ENCODE peak calls at places on chromosome 5, in ten cellular contexts. Z is left ventricle myocardium inferior; B is H7; E is thoracic aorta; V is CD8-positive, alpha-beta memory T cell; N is PC-3; R is vagina; Y is naive thymus-derived CD4-positive, alpha-beta T cell; O is HepG2; F is neuronal stem cell. J is an unnamed sample. For H3K36me3, the result is how much of the 10 kb centered on the place peaks cover.

GRCh38 chr5:75681125-75681830 is 36.0 kb downstream of the POC5 start:
- DNase-seq in E (no peak), O (peak), B (no peak), Z (no peak), Y (peak), N (peak), V (no peak), F (no peak), R (no peak), J (no peak)

GRCh38 chr5:154197801-154198461 is 7.4 kb downstream of the GALNT10 start:
- DNase-seq in E (no peak), Y (peak), N (peak), Z (no peak), R (no peak), V (peak), O (peak), B (no peak), F (no peak), J (no peak)

GRCh38 chr5:139600336-139600949 is 39.3 kb downstream of the UBE2D2 start:
- DNase-seq in Y (no peak), F (no peak), O (no peak), Z (no peak), B (no peak), R (no peak), E (no peak), V (no peak), N (peak), J (no peak)

GRCh38 chr5:50325237-50325832 is 115.8 kb downstream of the EMB start:
- DNase-seq in Y (no peak), N (peak), V (no peak), O (no peak), E (no peak), Z (no peak), F (no peak), B (no peak), R (no peak), J (peak)

GRCh38 chr5:122470365-122470764 is 158.3 kb downstream of the SNCAIP start:
- DNase-seq in N (no peak), Y (no peak), F (no peak), R (no peak), E (no peak), B (no peak), Z (no peak), V (no peak), O (no peak), J (no peak)

GRCh38 chr5:73945505-73945904 is 319.5 kb downstream of the ARHGEF28 start:
- DNase-seq in N (no peak), Z (no peak), B (peak), V (no peak), E (no peak), R (no peak), O (no peak), Y (no peak), F (no peak), J (no peak)

GRCh38 chr5:103414598-103414997 is 148.0 kb downstream of the NUDT12 start:
- DNase-seq in R (no peak), V (no peak), E (no peak), B (no peak), Y (no peak), O (peak), Z (no peak), F (no peak), N (no peak), J (peak)

GRCh38 chr5:177327539-177328522 is 16.1 kb upstream of the MXD3 start:
- DNase-seq in F (no peak), Y (no peak), O (peak), R (no peak), B (peak), N (peak), Z (peak), E (no peak), V (no peak), J (no peak)

GRCh38 chr5:73405691-73406090 is 42.9 kb downstream of the FOXD1 start:
- DNase-seq in O (no peak), E (no peak), B (no peak), Y (no peak), N (no peak), V (no peak), R (no peak), Z (no peak), F (no peak), J (no peak)

GRCh38 chr5:79418276-79418675 is 95.7 kb downstream of the HOMER1 start:
- DNase-seq in O (no peak), E (no peak), R (no peak), V (no peak), N (peak), Z (no peak), F (no peak), Y (no peak), B (no peak), J (no peak)

GRCh38 chr5:64516216-64516615 is 10.4 kb downstream of the RGS7BP start:
- DNase-seq in E (no peak), V (no peak), O (no peak), N (no peak), Z (no peak), B (no peak), F (no peak), R (no peak), Y (no peak), J (no peak)
- H3K36me3 ChIP-seq in E (under half), V (under half), O (under half), N (under half), Z (under half), B (under half), F (under half), R (under half), Y (under half), J (under half)

GRCh38 chr5:68292316-68292715 is 76.8 kb downstream of the PIK3R1 start:
- DNase-seq in F (no peak), V (no peak), B (no peak), O (no peak), Z (no peak), E (no peak), R (no peak), Y (no peak), N (no peak), J (no peak)

GRCh38 chr5:68296895-68297294 is 81.3 kb downstream of the PIK3R1 start:
- DNase-seq in O (no peak), Y (no peak), Z (no peak), F (no peak), B (no peak), V (no peak), N (no peak), R (no peak), E (no peak), J (no peak)

GRCh38 chr5:68297656-68298055 is 82.1 kb downstream of the PIK3R1 start:
- DNase-seq in B (no peak), V (no peak), R (no peak), E (no peak), O (no peak), F (no peak), Y (no peak), Z (no peak), N (no peak), J (peak)

GRCh38 chr5:68299105-68299504 is 83.5 kb downstream of the PIK3R1 start:
- DNase-seq in B (no peak), Y (no peak), O (no peak), E (no peak), V (no peak), R (no peak), Z (no peak), N (no peak), F (no peak), J (no peak)

GRCh38 chr5:68295772-68296171 is 80.2 kb downstream of the PIK3R1 start:
- DNase-seq in O (no peak), Y (no peak), F (no peak), V (no peak), Z (no peak), E (no peak), B (no peak), R (no peak), N (peak), J (no peak)
- H3K36me3 ChIP-seq in O (under half), Y (half or more), F (under half), V (half or more), Z (half or more), E (under half), B (under half), R (half or more), N (under half), J (under half)

GRCh38 chr5:31534527-31535046 is 2.5 kb downstream of the C5orf22 start:
- DNase-seq in V (no peak), B (no peak), Z (no peak), F (no peak), O (peak), Y (no peak), N (no peak), E (no peak), R (no peak), J (no peak)

GRCh38 chr5:31537856-31538255 is 5.8 kb downstream of the C5orf22 start:
- DNase-seq in B (no peak), N (no peak), R (no peak), Y (no peak), O (no peak), Z (no peak), V (no peak), F (peak), E (no peak), J (no peak)

GRCh38 chr5:31537349-31537748 is 5.2 kb downstream of the C5orf22 start:
- DNase-seq in Z (no peak), V (no peak), F (no peak), R (no peak), B (no peak), E (no peak), Y (no peak), N (no peak), O (no peak), J (no peak)

GRCh38 chr5:31531888-31532710 is at the start of the genes C5orf22 and DROSHA:
- DNase-seq in N (peak), Y (peak), R (no peak), Z (peak), B (peak), O (peak), V (peak), F (peak), E (peak), J (peak)

GRCh38 chr5:31536873-31537272 is 4.8 kb downstream of the C5orf22 start:
- DNase-seq in Z (no peak), R (no peak), B (no peak), V (no peak), F (no peak), Y (no peak), N (no peak), O (no peak), E (no peak), J (no peak)
- H3K36me3 ChIP-seq in Z (half or more), R (half or more), B (under half), V (under half), F (under half), Y (half or more), N (under half), O (under half), E (under half), J (half or more)

GRCh38 chr5:1483064-1483463 is 37.8 kb upstream of the SLC6A3 start:
- DNase-seq in V (no peak), O (no peak), R (no peak), Y (no peak), E (no peak), B (no peak), N (no peak), F (no peak), Z (no peak), J (no peak)

GRCh38 chr5:1480806-1481205 is 35.6 kb upstream of the SLC6A3 start:
- DNase-seq in Z (no peak), Y (no peak), O (no peak), R (no peak), N (no peak), F (no peak), E (no peak), V (no peak), B (no peak), J (no peak)

GRCh38 chr5:1481999-1482381 is 36.8 kb upstream of the SLC6A3 start:
- DNase-seq in F (no peak), E (no peak), B (no peak), Y (no peak), Z (no peak), V (no peak), O (no peak), N (no peak), R (no peak), J (no peak)

GRCh38 chr5:1480217-1480616 is 35.0 kb upstream of the SLC6A3 start:
- DNase-seq in E (no peak), F (no peak), B (peak), Y (no peak), O (no peak), N (no peak), Z (peak), R (no peak), V (no peak), J (no peak)

DNA sequence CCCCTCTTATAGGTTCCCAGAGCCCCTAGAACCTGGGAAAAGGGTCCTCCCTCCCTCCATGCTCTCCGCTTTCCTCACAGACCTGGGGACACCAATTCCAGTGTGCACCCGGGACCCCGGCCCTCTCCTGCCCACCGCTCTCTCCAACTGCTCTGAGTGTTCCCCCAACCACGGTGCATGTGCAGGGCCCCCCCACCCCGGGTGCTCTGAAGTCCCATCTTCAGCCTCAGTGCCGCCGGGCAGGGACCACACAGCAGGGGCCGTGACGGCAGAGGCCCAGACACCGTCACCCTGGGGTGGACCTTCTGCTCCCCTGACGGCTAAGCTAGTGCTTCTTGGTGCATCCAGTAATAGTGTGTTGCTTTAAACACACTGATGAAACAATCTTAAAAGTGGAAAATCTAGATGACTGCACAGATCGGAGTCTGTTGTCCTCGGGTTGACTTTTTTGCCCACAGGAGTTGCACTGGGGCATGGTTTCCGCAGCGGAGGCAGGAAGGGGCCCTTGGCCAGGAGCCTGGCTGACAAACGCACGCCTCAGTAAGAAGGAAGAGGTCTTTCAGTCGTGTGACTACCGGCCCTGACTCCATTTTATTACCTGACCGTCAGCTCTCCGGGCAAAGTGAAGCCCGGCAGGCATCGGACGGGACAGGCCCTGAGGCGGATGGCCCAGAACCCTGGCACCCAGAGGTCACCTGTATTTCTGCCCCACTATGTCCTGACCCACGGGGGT is 36.2 kb upstream of the SLC6A3 start:
- DNase-seq in R (no peak), B (no peak), E (no peak), N (no peak), F (no peak), Z (no peak), Y (no peak), O (no peak), V (no peak), J (no peak)
- H3K36me3 ChIP-seq in R (under half), B (under half), E (under half), N (under half), F (under half), Z (under half), Y (under half), O (under half), V (under half), J (under half)

GRCh38 chr5:38892363-38892762 is 46.6 kb downstream of the OSMR start:
- DNase-seq in F (no peak), V (no peak), B (no peak), N (no peak), R (no peak), E (no peak), Z (no peak), Y (no peak), O (no peak), J (no peak)
- H3K36me3 ChIP-seq in F (under half), V (under half), B (under half), N (under half), R (under half), E (under half), Z (under half), Y (under half), O (under half), J (under half)

DNA sequence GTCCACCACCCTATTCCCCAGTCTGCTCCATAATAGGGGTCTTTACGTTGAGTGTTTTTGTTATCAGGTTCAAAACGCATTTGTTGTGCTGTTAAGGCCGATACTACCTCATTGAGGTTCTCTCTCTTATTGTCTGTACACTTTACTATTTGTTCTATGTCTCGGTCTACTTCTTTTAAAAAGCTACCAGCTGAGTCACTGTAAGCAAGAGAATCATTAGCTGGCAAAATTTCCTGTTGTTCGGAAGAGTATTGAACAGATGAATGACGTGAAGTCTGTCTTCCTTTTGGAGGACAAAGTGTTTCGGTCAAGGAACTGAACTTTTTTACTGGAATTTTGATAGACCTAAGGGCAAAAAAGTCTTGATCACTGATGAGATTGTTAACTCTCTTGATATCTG is 10.3 kb downstream of the LYSMD3 start:
- DNase-seq in E (no peak), F (no peak), Z (no peak), V (no peak), R (no peak), N (peak), Y (no peak), B (no peak), O (no peak), J (no peak)
- H3K36me3 ChIP-seq in E (under half), F (under half), Z (half or more), V (under half), R (under half), N (under half), Y (under half), B (under half), O (under half), J (under half)

GRCh38 chr5:1057485-1057825 is 48.9 kb downstream of the NKD2 start:
- DNase-seq in E (no peak), R (no peak), B (peak), Z (peak), N (no peak), O (no peak), V (no peak), Y (no peak), F (no peak), J (no peak)
- H3K36me3 ChIP-seq in E (under half), R (under half), B (under half), Z (half or more), N (under half), O (under half), V (under half), Y (half or more), F (under half), J (under half)

DNA sequence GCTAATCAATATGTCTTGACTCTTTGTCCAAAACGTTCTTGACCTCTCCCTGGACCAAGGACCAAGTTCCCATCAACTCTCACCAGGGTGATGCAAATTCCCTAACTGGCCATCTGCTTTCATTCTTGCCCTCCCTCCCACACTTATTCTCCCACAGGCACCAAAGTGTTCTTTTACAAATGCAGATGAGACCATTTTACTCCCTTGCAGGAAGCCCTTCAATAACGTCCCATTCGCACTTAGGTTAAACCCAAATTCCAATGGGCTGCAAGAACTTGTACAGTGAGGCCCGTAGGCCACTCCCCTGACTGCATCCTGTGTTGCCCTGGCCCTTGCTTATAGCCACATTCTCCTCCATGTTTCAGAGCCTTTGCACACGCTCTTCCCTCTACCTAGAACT is 7.3 kb downstream of the ARAP3 start:
- DNase-seq in O (no peak), F (no peak), R (no peak), Z (no peak), E (no peak), B (peak), V (no peak), Y (no peak), N (no peak), J (peak)
- H3K36me3 ChIP-seq in O (under half), F (half or more), R (under half), Z (under half), E (under half), B (under half), V (under half), Y (under half), N (under half), J (under half)